ENCODE peak calls at places on chromosome 12, in four cellular contexts. Y is IMR-90, M is H9, V is H1. A is an unnamed sample.

GRCh38 chr12:62282375-62282774 is 22.2 kb downstream of the USP15 start:
- DNase-seq in Y (no peak), M (no peak), V (no peak), A (no peak)

GRCh38 chr12:263574-263973 is 938 bp upstream of the SLC6A13 start:
- DNase-seq in Y (peak; percentile 68), M (no peak), V (no peak), A (no peak)

GRCh38 chr12:44510510-44510909 is 365.6 kb downstream of the NELL2 start:
- DNase-seq in Y (no peak), M (no peak), V (no peak), A (no peak)

GRCh38 chr12:39426636-39427245 is 16.2 kb downstream of the KIF21A start:
- DNase-seq in Y (no peak), M (no peak), V (no peak), A (peak; percentile 50)

GRCh38 chr12:102034346-102034745 is 27.4 kb downstream of the WASHC3 start:
- DNase-seq in Y (peak; percentile 58), M (no peak), V (no peak), A (no peak)

GRCh38 chr12:60689137-60689536 is 1093.3 kb downstream of the SLC16A7 start:
- DNase-seq in Y (no peak), M (peak; percentile 54), V (no peak), A (peak; percentile 72)

GRCh38 chr12:18165422-18165871 is 75.5 kb upstream of the RERGL start:
- DNase-seq in Y (peak; percentile 20), M (no peak), V (no peak), A (no peak)

GRCh38 chr12:70436836-70437235 is 70.7 kb downstream of the KCNMB4 start:
- DNase-seq in Y (no peak), M (no peak), V (no peak), A (no peak)

GRCh38 chr12:16349132-16349463 is 1.7 kb downstream of the MGST1 start:
- DNase-seq in Y (peak; percentile 96), M (no peak), V (no peak), A (peak; percentile 76)

GRCh38 chr12:712172-712863 is 40.1 kb upstream of the WNK1 start:
- DNase-seq in Y (peak; percentile 35), M (no peak), V (no peak), A (peak; percentile 31)

GRCh38 chr12:70242695-70243509 is at the start of gene CNOT2:
- DNase-seq in Y (peak; percentile 93), M (peak; percentile 94), V (peak; percentile 91), A (peak; percentile 96)

GRCh38 chr12:90653051-90653450 is 301.9 kb downstream of the CCER1 start:
- DNase-seq in Y (peak; percentile 71), M (no peak), V (no peak), A (peak; percentile 5)

GRCh38 chr12:71797506-71797905 is 42.1 kb upstream of the TBC1D15 start:
- DNase-seq in Y (no peak), M (no peak), V (no peak), A (no peak)

GRCh38 chr12:18864900-18865561 is 127.1 kb downstream of the CAPZA3 start:
- DNase-seq in Y (peak; percentile 73), M (no peak), V (no peak), A (no peak)

GRCh38 chr12:110310754-110311153 is 29.7 kb downstream of the ATP2A2 start:
- DNase-seq in Y (no peak), M (no peak), V (no peak), A (no peak)

GRCh38 chr12:58765076-58765475 is 155.2 kb downstream of the LRIG3 start:
- DNase-seq in Y (no peak), M (no peak), V (no peak), A (no peak)

GRCh38 chr12:6786416-6787094 is 2.8 kb upstream of the CD4 start:
- DNase-seq in Y (no peak), M (peak; percentile 34), V (no peak), A (no peak)

GRCh38 chr12:69196302-69197288 is 42.8 kb upstream of the CPSF6 start:
- DNase-seq in Y (peak; percentile 9), M (no peak), V (no peak), A (no peak)

GRCh38 chr12:39294712-39295111 is 148.2 kb downstream of the KIF21A start:
- DNase-seq in Y (no peak), M (no peak), V (no peak), A (peak; percentile 50)

DNA sequence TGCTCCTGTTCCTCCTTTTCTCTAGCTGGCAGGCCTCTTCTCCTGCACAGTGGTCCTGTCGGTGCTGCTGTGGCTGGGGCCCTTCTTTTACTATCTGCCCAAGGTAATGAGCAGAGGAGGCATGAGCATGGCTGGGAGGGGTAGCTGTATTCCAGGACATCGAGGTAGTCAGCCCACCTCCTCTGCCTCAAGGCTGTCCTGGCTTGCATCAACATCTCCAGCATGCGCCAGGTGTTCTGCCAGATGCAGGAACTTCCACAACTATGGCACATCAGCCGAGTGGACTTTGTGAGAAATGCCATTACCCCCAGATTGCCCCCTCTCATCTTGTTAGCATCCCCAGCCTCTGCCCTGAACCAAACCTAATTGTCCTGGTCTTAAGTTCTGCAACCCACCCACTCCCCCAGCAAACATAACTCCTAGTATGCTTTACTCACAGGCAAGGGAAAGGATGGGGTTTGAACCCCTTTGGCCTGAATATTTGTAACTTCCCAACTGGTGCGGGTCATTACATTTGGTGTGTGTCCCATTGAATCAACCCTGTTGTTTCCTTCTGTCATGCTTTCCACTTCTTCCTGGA is 9.1 kb downstream of the B4GALNT1 start:
- DNase-seq in Y (no peak), M (no peak), V (no peak), A (no peak)
- H3K56ac ChIP-seq in Y (no peak overlapping the region), M (no peak overlapping the region), V (no peak overlapping the region), A (no peak overlapping the region)

GRCh38 chr12:108664338-108665258 is 30.9 kb upstream of the SELPLG start:
- DNase-seq in Y (peak; percentile 95), M (peak; percentile 88), V (peak; percentile 86), A (peak; percentile 94)
- H4K5ac ChIP-seq in Y (peak overlapping the region; percentile 47), M (no peak overlapping the region), V (no peak overlapping the region), A (no peak overlapping the region)

GRCh38 chr12:76490763-76491162 is 68.8 kb downstream of the OSBPL8 start:
- DNase-seq in Y (no peak), M (no peak), V (no peak), A (no peak)

GRCh38 chr12:76489737-76490136 is 69.8 kb downstream of the OSBPL8 start:
- DNase-seq in Y (peak; percentile 31), M (no peak), V (no peak), A (no peak)

GRCh38 chr12:76480800-76481199 is 78.8 kb downstream of the OSBPL8 start:
- DNase-seq in Y (no peak), M (no peak), V (no peak), A (peak; percentile 37)

GRCh38 chr12:76491292-76491691 is 68.3 kb downstream of the OSBPL8 start:
- DNase-seq in Y (no peak), M (no peak), V (no peak), A (no peak)

GRCh38 chr12:76486011-76486410 is 73.6 kb downstream of the OSBPL8 start:
- DNase-seq in Y (no peak), M (no peak), V (no peak), A (no peak)
- H3K56ac ChIP-seq in Y (no peak overlapping the region), M (no peak overlapping the region), V (no peak overlapping the region), A (no peak overlapping the region)

GRCh38 chr12:112419269-112420133 is 754 bp downstream of the PTPN11 start:
- DNase-seq in Y (peak; percentile 82), M (peak; percentile 73), V (no peak), A (peak; percentile 92)

GRCh38 chr12:112421363-112421762 is 2.6 kb downstream of the PTPN11 start:
- DNase-seq in Y (no peak), M (no peak), V (no peak), A (no peak)

GRCh38 chr12:112418248-112418595 is 525 bp upstream of the PTPN11 start:
- DNase-seq in Y (peak; percentile 11), M (no peak), V (no peak), A (no peak)

GRCh38 chr12:112420740-112421139 is 2.0 kb downstream of the PTPN11 start:
- DNase-seq in Y (no peak), M (no peak), V (no peak), A (no peak)

GRCh38 chr12:112418596-112419268 is at the start of gene PTPN11:
- DNase-seq in Y (peak; percentile 69), M (peak; percentile 95), V (peak; percentile 99), A (peak; percentile 91)
- H4K5ac ChIP-seq in Y (peak within 1 kb of the TSS; percentile 81), M (no peak within 1 kb of the TSS), V (peak within 1 kb of the TSS; percentile 98), A (no peak within 1 kb of the TSS)

GRCh38 chr12:10904686-10905085 is 4.7 kb downstream of the TAS2R13 start:
- DNase-seq in Y (no peak), M (no peak), V (no peak), A (no peak)

GRCh38 chr12:10909462-10909861 is at the start of gene TAS2R13:
- DNase-seq in Y (no peak), M (no peak), V (no peak), A (no peak)

GRCh38 chr12:10910380-10910779 is 1.0 kb upstream of the TAS2R13 start:
- DNase-seq in Y (no peak), M (no peak), V (no peak), A (no peak)
- H3K56ac ChIP-seq in Y (no peak overlapping the region), M (no peak overlapping the region), V (no peak overlapping the region), A (no peak overlapping the region)

DNA sequence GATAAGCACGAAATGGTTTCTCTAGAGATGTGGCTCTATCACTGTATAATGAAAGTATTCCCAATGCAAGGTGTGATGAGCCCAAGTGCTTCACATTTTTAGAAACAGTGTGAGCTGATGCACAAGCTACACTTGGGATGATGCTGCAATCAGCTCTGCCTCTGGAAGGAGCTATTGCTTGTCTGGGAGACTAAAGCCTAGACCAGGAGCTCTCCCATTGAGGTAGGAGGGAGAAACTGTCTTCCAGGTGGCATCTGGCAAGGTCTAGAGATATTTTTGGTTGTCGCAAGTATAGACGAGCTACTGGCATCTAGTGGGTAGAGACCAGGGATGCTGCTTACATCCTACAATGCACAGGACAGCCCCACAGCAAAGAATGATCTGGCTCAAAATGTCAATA is 42.0 kb downstream of the HECTD4 start:
- DNase-seq in Y (no peak), M (no peak), V (no peak), A (no peak)
- H4K5ac ChIP-seq in Y (no peak overlapping the region), M (no peak overlapping the region), V (no peak overlapping the region), A (no peak overlapping the region)

DNA sequence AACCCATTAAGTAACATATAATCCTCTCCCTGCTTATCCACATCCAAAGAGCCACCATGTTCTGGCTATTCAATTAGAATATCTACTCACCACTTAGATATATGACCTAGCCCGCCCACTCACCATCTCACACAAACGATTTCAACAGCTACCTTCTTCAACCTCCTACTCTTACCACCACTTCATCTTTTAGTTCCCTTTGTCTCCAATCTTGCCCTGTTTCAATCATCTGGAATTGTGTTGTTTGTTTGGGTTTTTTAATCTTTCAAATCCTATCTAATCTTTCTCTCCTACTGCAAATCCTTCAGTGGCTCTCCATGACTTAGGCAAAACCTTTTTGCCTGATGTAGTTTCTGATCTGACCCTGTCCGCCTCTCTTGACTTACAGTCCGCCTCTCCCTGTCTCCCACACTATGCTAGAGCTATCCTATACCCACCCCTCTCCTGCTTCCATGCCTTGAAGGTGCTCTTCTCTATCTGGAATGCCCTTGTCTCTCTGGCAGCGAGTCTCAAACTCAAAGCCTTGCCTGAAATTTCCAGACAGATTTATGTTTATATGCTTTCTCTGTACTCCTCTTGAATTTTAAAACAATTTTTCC is 161.0 kb upstream of the CRY1 start:
- DNase-seq in Y (no peak), M (no peak), V (no peak), A (no peak)
- H3K56ac ChIP-seq in Y (no peak overlapping the region), M (no peak overlapping the region), V (no peak overlapping the region), A (no peak overlapping the region)

GRCh38 chr12:127964717-127965116 is 302.3 kb upstream of the TMEM132C start:
- DNase-seq in Y (no peak), M (no peak), V (no peak), A (peak; percentile 34)
- H4K5ac ChIP-seq in Y (no peak overlapping the region), M (no peak overlapping the region), V (no peak overlapping the region), A (no peak overlapping the region)